ENCODE peak calls at places on chromosome 5, in nine cellular contexts. K, M, F, A, S, P, H, E and N are unnamed samples.

GRCh38 chr5:112247930-112248329 is 171.1 kb downstream of the EPB41L4A start:
- DNase-seq in E (no peak), K (no peak), A (no peak), F (no peak), M (no peak), S (no peak), H (no peak), P (no peak), N (no peak)

GRCh38 chr5:132272341-132273210 is 15.1 kb downstream of the PDLIM4 start:
- DNase-seq in H (peak; percentile 8), K (peak; percentile 65), A (peak; percentile 48), E (peak; percentile 69), M (peak; percentile 11), F (peak; percentile 10), S (no peak), P (peak; percentile 86), N (peak; percentile 52)

GRCh38 chr5:10645146-10645545 is 81.3 kb downstream of the ANKRD33B start:
- DNase-seq in A (no peak), H (no peak), E (peak; percentile 11), F (no peak), S (no peak), M (no peak), K (no peak), P (no peak), N (no peak)

GRCh38 chr5:50667079-50667652 is 729 bp downstream of the PARP8 start:
- DNase-seq in H (no peak), M (peak; percentile 58), E (peak; percentile 32), S (peak; percentile 44), K (peak; percentile 54), A (peak; percentile 29), F (peak; percentile 57), P (peak; percentile 49), N (peak; percentile 70)

GRCh38 chr5:126464959-126465358 is 41.8 kb downstream of the GRAMD2B start:
- DNase-seq in S (no peak), F (peak; percentile 87), A (no peak), E (no peak), M (no peak), P (peak; percentile 64), H (no peak), K (no peak), N (no peak)

GRCh38 chr5:154757647-154758406 is 2.6 kb downstream of the LARP1 start:
- DNase-seq in E (peak; percentile 22), H (no peak), P (no peak), A (peak; percentile 61), F (no peak), S (no peak), K (peak; percentile 43), M (no peak), N (no peak)

GRCh38 chr5:53884844-53885243 is 324.4 kb downstream of the NDUFS4 start:
- DNase-seq in F (no peak), A (no peak), K (no peak), S (no peak), H (no peak), E (no peak), M (no peak), P (no peak), N (no peak)

GRCh38 chr5:41789434-41789833 is 80.8 kb downstream of the OXCT1 start:
- DNase-seq in H (no peak), M (no peak), K (no peak), E (no peak), A (no peak), F (no peak), S (no peak), P (no peak), N (no peak)

GRCh38 chr5:82356808-82357671 is 78.9 kb upstream of the RPS23 start:
- DNase-seq in H (no peak), K (peak; percentile 58), E (peak; percentile 68), F (no peak), S (no peak), P (no peak), A (peak; percentile 97), M (peak; percentile 60), N (peak; percentile 78)

GRCh38 chr5:143986567-143987242 is 174.7 kb downstream of the HMHB1 start:
- DNase-seq in E (no peak), P (no peak), S (no peak), F (no peak), H (no peak), A (peak; percentile 77), K (no peak), M (no peak), N (no peak)

GRCh38 chr5:133754575-133755169 is 142.3 kb upstream of the FSTL4 start:
- DNase-seq in K (peak; percentile 12), S (no peak), P (peak; percentile 54), A (peak; percentile 35), F (peak; percentile 40), H (peak; percentile 11), M (no peak), E (peak; percentile 3), N (no peak)

GRCh38 chr5:137022725-137023124 is 476.4 kb downstream of the SPOCK1 start:
- DNase-seq in P (no peak), S (no peak), K (no peak), A (no peak), F (no peak), H (no peak), M (no peak), E (no peak), N (no peak)

GRCh38 chr5:57231607-57232006 is 57.7 kb downstream of the GPBP1 start:
- DNase-seq in F (no peak), H (no peak), P (no peak), S (no peak), A (peak; percentile 23), K (no peak), M (no peak), E (no peak), N (no peak)

GRCh38 chr5:78109891-78110324 is 184.6 kb downstream of the AP3B1 start:
- DNase-seq in S (no peak), E (no peak), M (no peak), F (no peak), K (no peak), A (no peak), P (no peak), H (no peak), N (no peak)

GRCh38 chr5:172685036-172685435 is 44.0 kb downstream of the NEURL1B start:
- DNase-seq in P (no peak), A (no peak), H (no peak), E (no peak), F (no peak), S (no peak), M (no peak), K (no peak), N (no peak)

GRCh38 chr5:16593013-16593412 is 23.8 kb downstream of the RETREG1 start:
- DNase-seq in M (peak; percentile 7), H (no peak), K (no peak), F (peak; percentile 19), S (no peak), P (no peak), E (no peak), A (peak; percentile 78), N (no peak)

GRCh38 chr5:42985129-42986037 is 54.7 kb downstream of the ANXA2R start:
- DNase-seq in K (no peak), H (no peak), E (no peak), A (peak; percentile 89), F (no peak), P (no peak), M (no peak), S (no peak), N (no peak)

GRCh38 chr5:41087461-41087860 is 16.3 kb upstream of the MROH2B start:
- DNase-seq in K (no peak), F (no peak), M (no peak), P (no peak), H (no peak), A (peak; percentile 82), E (no peak), S (no peak), N (no peak)

GRCh38 chr5:148482697-148483462 is 99.1 kb downstream of the FBXO38 start:
- DNase-seq in K (peak; percentile 47), A (peak; percentile 53), E (peak; percentile 50), H (no peak), M (no peak), P (peak; percentile 58), S (no peak), F (no peak), N (peak; percentile 34)